ENCODE peak calls at places on chromosome 10, in nine cellular contexts. S is suprapubic skin; R is caudate nucleus; X is A172; K is substantia nigra; M is stimulated activated CD4-positive, alpha-beta T cell treated with anti-CD3 and anti-CD28 coated beads, Interleukin-2, amount 100 ng/mL, for 48 hours; C is activated CD4-positive, alpha-beta T cell treated with anti-CD3 and anti-CD28 coated beads for 24 hours; Y is activated T-cell treated with anti-CD3 and anti-CD28 coated beads, Interleukin-2, amount 50 U/mL, for 72 hours; E is CD4-positive, alpha-beta T cell. G is an unnamed sample.

GRCh38 chr10:126581648-126582046 is 88.8 kb downstream of the C10orf90 start:
- DNase-seq in Y (no peak), C (no peak), E (no peak), X (no peak), K (no peak), S (no peak), M (no peak), R (no peak), G (no peak)

GRCh38 chr10:78746178-78746763 is 322.5 kb upstream of the ZMIZ1 start:
- DNase-seq in C (no peak), M (no peak), X (no peak), E (no peak), S (no peak), Y (no peak), K (no peak), R (no peak), G (no peak)

GRCh38 chr10:117169480-117169879 is 27.8 kb upstream of the KCNK18 start:
- DNase-seq in E (no peak), C (no peak), Y (no peak), S (no peak), K (no peak), X (no peak), R (no peak), M (no peak), G (no peak)

GRCh38 chr10:69846252-69847000 is 44.7 kb downstream of the COL13A1 start:
- DNase-seq in E (no peak), Y (no peak), R (peak; percentile 20), X (no peak), K (no peak), M (no peak), C (no peak), S (no peak), G (no peak)

GRCh38 chr10:48258083-48258482 is 16.4 kb downstream of the FRMPD2 start:
- DNase-seq in C (no peak), X (no peak), Y (no peak), R (no peak), S (no peak), M (no peak), K (no peak), E (no peak), G (no peak)

GRCh38 chr10:79093658-79094411 is 25.1 kb downstream of the ZMIZ1 start:
- DNase-seq in S (no peak), K (peak; percentile 49), R (peak; percentile 25), M (no peak), Y (no peak), E (no peak), C (no peak), X (no peak), G (no peak)

GRCh38 chr10:104209575-104210198 is 22.5 kb downstream of the CFAP43 start:
- DNase-seq in R (peak; percentile 24), Y (peak; percentile 37), X (peak; percentile 35), S (no peak), C (no peak), E (peak; percentile 27), M (peak; percentile 11), K (peak; percentile 24), G (no peak)

GRCh38 chr10:2111936-2112335 is 374.6 kb upstream of the ADARB2 start:
- DNase-seq in E (no peak), K (no peak), Y (no peak), X (peak; percentile 92), S (no peak), R (no peak), M (no peak), C (no peak), G (no peak)

GRCh38 chr10:30151581-30152389 is 92.4 kb upstream of the JCAD start:
- DNase-seq in S (peak; percentile 71), R (no peak), K (no peak), X (peak; percentile 92), E (no peak), M (no peak), C (no peak), Y (no peak), G (peak; percentile 76)

GRCh38 chr10:76937056-76937665 is 700.4 kb downstream of the KCNMA1 start:
- DNase-seq in C (no peak), E (no peak), K (no peak), R (no peak), S (no peak), M (no peak), X (no peak), Y (no peak), G (no peak)

GRCh38 chr10:19778996-19779395 is 37.2 kb upstream of the PLXDC2 start:
- DNase-seq in K (no peak), X (no peak), M (no peak), C (no peak), S (no peak), Y (no peak), E (no peak), R (no peak), G (no peak)

GRCh38 chr10:92574545-92575377 is 868 bp upstream of the IDE start:
- DNase-seq in C (no peak), M (no peak), S (no peak), Y (no peak), R (no peak), X (peak; percentile 13), E (no peak), K (no peak), G (no peak)

GRCh38 chr10:89653410-89653828 is 8.4 kb upstream of the PANK1 start:
- DNase-seq in K (no peak), E (no peak), R (no peak), M (no peak), C (no peak), Y (no peak), X (peak; percentile 82), S (no peak), G (no peak)

GRCh38 chr10:28566458-28566857 is 33.5 kb downstream of the WAC start:
- DNase-seq in S (no peak), E (no peak), K (no peak), X (no peak), R (no peak), C (no peak), Y (no peak), M (no peak), G (no peak)

GRCh38 chr10:7445474-7446135 is 34.8 kb upstream of the SFMBT2 start:
- DNase-seq in E (no peak), S (no peak), X (no peak), R (peak; percentile 12), C (no peak), Y (no peak), K (peak; percentile 25), M (no peak), G (no peak)